ENCODE peak calls at places on chromosomes 6 and 20, in eight cellular contexts. T, C, K, B, O, V, J and E are unnamed samples.

GRCh38 chr20:36865076-36865860 is 10.7 kb upstream of the TLDC2 start:
- DNase-seq in T (no peak), C (no peak), K (no peak), B (no peak), O (no peak), V (no peak), J (no peak), E (no peak)

GRCh38 chr6:37110455-37111155 is 59.3 kb upstream of the PIM1 start:
- DNase-seq in T (no peak), C (no peak), K (no peak), B (no peak), O (no peak), V (no peak), J (no peak), E (peak; percentile 56)

GRCh38 chr6:48835421-48835958 is 627.6 kb downstream of the MMUT start:
- DNase-seq in T (peak; percentile 16), C (no peak), K (no peak), B (no peak), O (no peak), V (no peak), J (no peak), E (peak; percentile 66)

GRCh38 chr6:121901432-121901831 is 466.0 kb downstream of the GJA1 start:
- DNase-seq in T (no peak), C (no peak), K (no peak), B (no peak), O (no peak), V (no peak), J (no peak), E (no peak)

GRCh38 chr20:17843246-17844132 is 125.1 kb downstream of the SNX5 start:
- DNase-seq in T (no peak), C (peak; percentile 47), K (peak; percentile 97), B (peak; percentile 71), O (peak; percentile 63), V (no peak), J (peak; percentile 89), E (peak; percentile 97)

GRCh38 chr6:169171951-169172350 is 81.7 kb downstream of the THBS2 start:
- DNase-seq in T (peak; percentile 56), C (no peak), K (peak; percentile 22), B (no peak), O (no peak), V (no peak), J (peak; percentile 90), E (peak; percentile 55)

GRCh38 chr20:32743237-32744112 is at the start of gene COMMD7:
- DNase-seq in T (no peak), C (peak; percentile 72), K (peak; percentile 44), B (peak; percentile 75), O (peak; percentile 80), V (peak; percentile 95), J (no peak), E (peak; percentile 56)

GRCh38 chr6:453152-453551 is 61.6 kb downstream of the IRF4 start:
- DNase-seq in T (no peak), C (peak; percentile 54), K (no peak), B (peak; percentile 51), O (no peak), V (peak; percentile 73), J (no peak), E (no peak)

GRCh38 chr6:142680308-142680707 is 264.7 kb downstream of the HIVEP2 start:
- DNase-seq in T (no peak), C (peak; percentile 34), K (no peak), B (no peak), O (no peak), V (no peak), J (no peak), E (peak; percentile 28)

GRCh38 chr6:141229296-141229695 is 903.4 kb upstream of the GJE1 start:
- DNase-seq in T (no peak), C (no peak), K (no peak), B (no peak), O (no peak), V (no peak), J (no peak), E (no peak)

GRCh38 chr6:89669002-89669401 is 30.5 kb upstream of the LYRM2 start:
- DNase-seq in T (no peak), C (no peak), K (peak; percentile 44), B (no peak), O (peak; percentile 44), V (no peak), J (no peak), E (peak; percentile 34)

GRCh38 chr20:61734733-61735502 is 330.8 kb downstream of the TAF4 start:
- DNase-seq in T (no peak), C (no peak), K (no peak), B (peak; percentile 16), O (no peak), V (peak; percentile 64), J (no peak), E (no peak)

GRCh38 chr6:41171908-41172307 is 9.0 kb upstream of the TREM2 start:
- DNase-seq in T (no peak), C (no peak), K (no peak), B (no peak), O (no peak), V (no peak), J (no peak), E (no peak)

GRCh38 chr6:35318200-35318844 is 20.7 kb downstream of the DEF6 start:
- DNase-seq in T (no peak), C (peak; percentile 80), K (peak; percentile 72), B (peak; percentile 82), O (peak; percentile 92), V (no peak), J (no peak), E (peak; percentile 74)

GRCh38 chr6:26432622-26433021 is 7.7 kb upstream of the BTN3A3 start:
- DNase-seq in T (no peak), C (no peak), K (peak; percentile 18), B (peak; percentile 36), O (no peak), V (no peak), J (no peak), E (peak; percentile 57)

GRCh38 chr6:96086745-96087144 is 71.0 kb downstream of the FUT9 start:
- DNase-seq in T (no peak), C (no peak), K (no peak), B (no peak), O (no peak), V (no peak), J (no peak), E (no peak)

GRCh38 chr6:166435574-166435973 is 52.8 kb upstream of the MPC1 start:
- DNase-seq in T (no peak), C (no peak), K (no peak), B (peak; percentile 61), O (no peak), V (no peak), J (no peak), E (no peak)
- TF ChIP-seq CTCF in T (peak; percentile 32), C (no peak), K (no peak), B (peak; percentile 44), O (no peak), V (no peak), J (no peak), E (no peak)

DNA sequence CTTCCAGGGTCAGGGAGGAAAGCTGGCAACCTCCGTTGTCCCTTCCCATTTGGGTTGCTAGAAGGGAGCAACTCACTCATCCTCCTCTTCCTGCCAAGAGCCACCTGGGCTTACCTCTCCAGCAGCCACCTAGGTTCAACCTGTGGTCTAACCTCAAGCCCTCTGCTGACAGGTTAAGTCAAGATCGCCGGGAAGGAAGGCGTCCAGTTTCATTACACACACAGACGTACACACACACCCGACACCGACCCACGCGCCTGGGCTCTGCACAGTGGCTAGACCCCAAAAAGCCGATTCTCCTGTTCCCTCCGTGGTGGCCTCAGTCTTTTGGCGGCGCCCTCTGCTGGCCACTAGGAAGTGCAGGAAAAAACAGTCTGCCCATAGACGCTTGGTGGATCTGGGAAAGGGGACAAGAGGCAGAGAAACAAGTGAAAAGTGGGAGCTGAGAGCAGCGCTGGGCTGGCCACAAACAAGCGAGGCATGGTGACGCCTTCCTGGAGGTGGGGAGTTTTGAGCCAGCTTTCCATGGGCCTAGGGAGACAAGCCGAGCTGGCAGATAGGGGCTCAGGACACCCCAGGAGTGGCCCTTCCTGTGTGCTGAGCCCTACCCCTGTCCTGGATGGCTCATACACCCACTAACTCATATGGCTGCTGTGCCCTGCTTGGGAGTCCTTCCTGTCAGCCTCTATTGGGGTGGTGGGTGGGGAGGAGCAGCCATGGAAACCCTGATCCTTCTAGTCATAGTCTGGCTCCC is 52.7 kb downstream of the MRPL14 start:
- DNase-seq in T (no peak), C (peak; percentile 75), K (peak; percentile 87), B (peak; percentile 86), O (peak; percentile 81), V (peak; percentile 89), J (no peak), E (peak; percentile 84)
- H3K4me3 ChIP-seq in T (no peak overlapping the region), C (peak overlapping the region; percentile 72), K (no peak overlapping the region), B (peak overlapping the region; percentile 61), O (no peak overlapping the region), V (no peak overlapping the region), J (no peak overlapping the region), E (no peak overlapping the region)

GRCh38 chr20:6765469-6766058 is 1.9 kb upstream of the BMP2 start:
- DNase-seq in T (no peak), C (no peak), K (peak; percentile 61), B (no peak), O (no peak), V (no peak), J (peak; percentile 28), E (peak; percentile 81)

GRCh38 chr20:6766433-6766832 is 1.1 kb upstream of the BMP2 start:
- DNase-seq in T (no peak), C (no peak), K (no peak), B (no peak), O (no peak), V (no peak), J (no peak), E (no peak)

GRCh38 chr20:6767166-6767535 is 335 bp upstream of the BMP2 start:
- DNase-seq in T (no peak), C (no peak), K (no peak), B (no peak), O (no peak), V (no peak), J (no peak), E (no peak)

GRCh38 chr20:6768228-6769185 is 1.0 kb downstream of the BMP2 start:
- DNase-seq in T (no peak), C (peak; percentile 41), K (peak; percentile 4), B (peak; percentile 47), O (no peak), V (peak; percentile 78), J (no peak), E (peak; percentile 34)

GRCh38 chr20:6767536-6768227 is at the start of gene BMP2:
- DNase-seq in T (no peak), C (peak; percentile 60), K (peak; percentile 50), B (peak; percentile 73), O (peak; percentile 64), V (peak; percentile 81), J (no peak), E (peak; percentile 64)
- TF ChIP-seq CTCF in T (no peak), C (no peak), K (no peak), B (no peak), O (no peak), V (no peak), J (no peak), E (no peak)

DNA sequence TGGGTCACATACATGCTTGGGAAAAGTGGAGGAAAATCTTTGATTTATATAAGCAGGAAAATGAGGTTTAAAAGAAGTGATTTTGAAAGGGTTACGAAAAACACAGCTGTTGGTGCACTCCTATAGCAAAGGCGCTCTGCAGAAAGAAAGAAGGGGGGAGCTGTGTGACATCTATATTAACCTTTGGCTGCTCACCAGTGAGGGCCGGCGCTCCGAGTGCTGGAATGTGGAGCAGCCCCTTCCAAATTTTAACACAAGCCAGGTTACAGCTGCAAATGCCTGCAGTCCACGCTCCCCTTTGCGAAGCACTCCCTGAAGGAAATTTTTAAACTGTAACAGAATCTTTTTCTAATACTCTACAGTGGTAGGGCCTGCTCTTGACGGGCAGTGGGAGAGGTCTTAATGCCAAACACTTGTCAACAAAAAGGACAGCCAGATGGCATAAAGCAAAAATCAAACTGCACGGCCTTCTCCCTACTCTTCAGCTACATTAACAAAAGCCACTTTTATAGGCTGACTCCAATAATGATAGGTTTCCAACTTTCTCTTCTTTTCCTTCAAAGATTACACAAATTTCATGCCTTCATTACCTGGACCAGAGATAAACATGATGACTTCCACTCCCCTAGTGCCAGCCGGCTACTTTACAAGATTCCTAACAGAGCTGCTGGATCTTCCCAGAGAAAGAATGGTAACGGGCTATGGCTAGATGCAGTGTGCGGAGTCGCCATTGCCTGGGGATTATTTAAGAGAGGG is 4.8 kb downstream of the BMP7 start:
- DNase-seq in T (no peak), C (no peak), K (no peak), B (peak; percentile 45), O (no peak), V (no peak), J (no peak), E (no peak)
- H3K4me3 ChIP-seq in T (no peak overlapping the region), C (no peak overlapping the region), K (no peak overlapping the region), B (no peak overlapping the region), O (no peak overlapping the region), V (no peak overlapping the region), J (no peak overlapping the region), E (no peak overlapping the region)